ENCODE peak calls at places on chromosomes 1 and 21, in eight cellular contexts. M is B cell; N is stimulated activated CD4-positive, alpha-beta T cell treated with anti-CD3 and anti-CD28 coated beads, Interleukin-12 subunit alpha, Interleukin-12 subunit beta, amount 100 ng/mL, for 4 hours; E is left lung; P is Daoy; F is anterior cingulate cortex; D is NCI-H1436 treated with DMSO at 0.1 percent for 48 hours; W is naive thymus-derived CD8-positive, alpha-beta T cell. L is an unnamed sample.

GRCh38 chr1:21634481-21635137 is 34.5 kb downstream of the RAP1GAP start:
- DNase-seq in M (no peak), N (no peak), E (peak; percentile 61), P (no peak), F (no peak), D (no peak), W (no peak), L (no peak)

GRCh38 chr1:76179297-76179696 is 104.8 kb downstream of the ST6GALNAC3 start:
- DNase-seq in M (no peak), N (no peak), E (no peak), P (peak; percentile 18), F (no peak), D (no peak), W (no peak), L (no peak)

GRCh38 chr1:53081384-53082066 is 19.5 kb downstream of the PODN start:
- DNase-seq in M (no peak), N (no peak), E (no peak), P (no peak), F (no peak), D (no peak), W (no peak), L (no peak)

GRCh38 chr21:28283652-28284490 is 708.8 kb downstream of the LTN1 start:
- DNase-seq in M (no peak), N (no peak), E (no peak), P (peak; percentile 8), F (no peak), D (no peak), W (no peak), L (no peak)

GRCh38 chr1:37629726-37630425 is 4.8 kb downstream of the RSPO1 start:
- DNase-seq in M (no peak), N (no peak), E (no peak), P (no peak), F (no peak), D (no peak), W (no peak), L (no peak)

GRCh38 chr1:83052865-83053264 is 946.1 kb downstream of the TTLL7 start:
- DNase-seq in M (no peak), N (no peak), E (no peak), P (no peak), F (no peak), D (no peak), W (no peak), L (no peak)

GRCh38 chr21:35628331-35628730 is 432.0 kb downstream of the SETD4 start:
- DNase-seq in M (no peak), N (no peak), E (no peak), P (peak; percentile 21), F (no peak), D (no peak), W (no peak), L (no peak)

GRCh38 chr1:206961668-206962067 is 8.6 kb downstream of the FCAMR start:
- DNase-seq in M (no peak), N (no peak), E (no peak), P (no peak), F (no peak), D (no peak), W (no peak), L (no peak)

GRCh38 chr1:31701137-31701736 is 2.6 kb downstream of the COL16A1 start:
- DNase-seq in M (no peak), N (peak; percentile 15), E (peak; percentile 84), P (peak; percentile 96), F (peak; percentile 79), D (no peak), W (no peak), L (peak; percentile 73)

GRCh38 chr1:10424034-10424433 is 6.2 kb upstream of the CENPS start:
- DNase-seq in M (no peak), N (no peak), E (no peak), P (no peak), F (no peak), D (no peak), W (no peak), L (no peak)

GRCh38 chr21:46324390-46325072 is 575 bp downstream of the PCNT start:
- DNase-seq in M (peak; percentile 95), N (peak; percentile 90), E (peak; percentile 90), P (peak; percentile 93), F (peak; percentile 83), D (no peak), W (peak; percentile 78), L (peak; percentile 94)

GRCh38 chr21:26795866-26796329 is 49.3 kb downstream of the ADAMTS1 start:
- DNase-seq in M (no peak), N (no peak), E (peak; percentile 39), P (peak; percentile 35), F (peak; percentile 1), D (no peak), W (no peak), L (peak; percentile 4)

GRCh38 chr1:174875306-174875705 is 124.4 kb upstream of the CACYBP start:
- DNase-seq in M (peak; percentile 7), N (no peak), E (peak; percentile 73), P (no peak), F (no peak), D (peak; percentile 72), W (no peak), L (no peak)

GRCh38 chr1:12543747-12544146 is 74.3 kb downstream of the DHRS3 start:
- DNase-seq in M (no peak), N (no peak), E (no peak), P (no peak), F (no peak), D (no peak), W (no peak), L (no peak)

GRCh38 chr1:225911207-225912130 is 12.6 kb downstream of the PYCR2 start:
- DNase-seq in M (peak; percentile 88), N (peak; percentile 72), E (peak; percentile 55), P (no peak), F (no peak), D (no peak), W (peak; percentile 51), L (peak; percentile 16)

GRCh38 chr1:184945678-184946412 is 28.5 kb downstream of the NIBAN1 start:
- DNase-seq in M (peak; percentile 4), N (no peak), E (no peak), P (no peak), F (no peak), D (no peak), W (no peak), L (no peak)